ENCODE peak calls at places on chromosomes 2 and 18, in four cellular contexts. P is K562, U is Peyer's patch, R is astrocyte. F is an unnamed sample.
A peak's percentile ranks its signal among the peaks of the same experiment; 100 is the strongest.

GRCh38 chr2:88658318-88658717 is 31.1 kb upstream of the EIF2AK3 start:
- DNase-seq in P (no peak), R (peak; percentile 68), U (no peak), F (no peak)

GRCh38 chr18:8745355-8746014 is 40.1 kb downstream of the MTCL1 start:
- DNase-seq in R (no peak), P (no peak), U (no peak), F (no peak)

GRCh38 chr2:19785867-19786266 is 115.9 kb downstream of the TTC32 start:
- DNase-seq in R (no peak), P (no peak), U (no peak), F (no peak)

GRCh38 chr2:180062178-180062577 is 55.1 kb upstream of the CWC22 start:
- DNase-seq in U (no peak), R (no peak), P (no peak), F (no peak)

GRCh38 chr2:67267238-67267637 is 129.9 kb upstream of the ETAA1 start:
- DNase-seq in P (no peak), U (no peak), R (no peak), F (no peak)

GRCh38 chr18:37341473-37342086 is 224.0 kb downstream of the CELF4 start:
- DNase-seq in P (no peak), U (no peak), R (no peak), F (no peak)

GRCh38 chr2:35857541-35857940 is 498.0 kb upstream of the CRIM1 start:
- DNase-seq in U (no peak), P (no peak), R (no peak), F (no peak)

GRCh38 chr2:168964251-168964807 is 63.2 kb downstream of the G6PC2 start:
- DNase-seq in P (no peak), U (no peak), R (peak; percentile 44), F (no peak)

GRCh38 chr2:157463002-157463401 is 19.1 kb upstream of the CYTIP start:
- DNase-seq in P (no peak), R (no peak), U (no peak), F (no peak)

GRCh38 chr18:30086351-30086750 is 956.2 kb downstream of the DSC3 start:
- DNase-seq in U (no peak), P (no peak), R (no peak), F (no peak)

GRCh38 chr2:180840641-180841040 is 139.8 kb upstream of the UBE2E3 start:
- DNase-seq in R (no peak), U (no peak), P (no peak), F (no peak)

GRCh38 chr2:120346667-120347358 is 877 bp downstream of the INHBB start:
- DNase-seq in P (no peak), R (peak; percentile 34), U (no peak), F (peak; percentile 31)

GRCh38 chr2:24409700-24410556 is 49.6 kb upstream of the ITSN2 start:
- DNase-seq in P (peak; percentile 78), R (peak; percentile 42), U (peak; percentile 73), F (peak; percentile 80)

GRCh38 chr2:101684313-101684712 is 13.2 kb upstream of the MAP4K4 start:
- DNase-seq in U (no peak), R (no peak), P (no peak), F (no peak)

GRCh38 chr2:165018207-165018606 is 62.9 kb upstream of the SLC38A11 start:
- DNase-seq in U (no peak), R (no peak), P (no peak), F (peak; percentile 50)

GRCh38 chr2:19124135-19124534 is 234.3 kb downstream of the OSR1 start:
- DNase-seq in R (peak; percentile 90), P (no peak), U (no peak), F (no peak)

GRCh38 chr2:127655209-127656073 is 9.5 kb downstream of the GPR17 start:
- DNase-seq in R (no peak), U (no peak), P (no peak), F (no peak)

GRCh38 chr2:112045446-112046014 is 9.5 kb upstream of the TMEM87B start:
- DNase-seq in U (no peak), R (no peak), P (no peak), F (no peak)

GRCh38 chr2:218291934-218292699 is at the start of gene TMBIM1:
- DNase-seq in U (peak; percentile 90), R (no peak), P (peak; percentile 83), F (peak; percentile 68)

GRCh38 chr18:8552151-8552550 is 57.1 kb upstream of the RAB12 start:
- DNase-seq in R (peak; percentile 38), P (no peak), U (no peak), F (no peak)

GRCh38 chr2:106572541-106573148 is 85.5 kb downstream of the CD8B2 start:
- DNase-seq in R (no peak), P (peak; percentile 21), U (no peak), F (no peak)

GRCh38 chr2:242056785-242057184 is 187.3 kb downstream of the RTP5 start:
- DNase-seq in P (no peak), R (no peak), U (no peak), F (no peak)

GRCh38 chr18:9417081-9417841 is 58.1 kb upstream of the RALBP1 start:
- DNase-seq in U (no peak), R (peak; percentile 84), P (no peak), F (peak; percentile 86)

GRCh38 chr2:100380681-100381080 is 36.8 kb downstream of the CHST10 start:
- DNase-seq in P (no peak), U (no peak), R (no peak), F (no peak)

GRCh38 chr2:189252991-189253680 is 73.6 kb upstream of the COL5A2 start:
- DNase-seq in P (no peak), R (no peak), U (no peak), F (no peak)

GRCh38 chr2:159694500-159695040 is 17.7 kb upstream of the MARCHF7 start:
- DNase-seq in U (no peak), R (no peak), P (no peak), F (no peak)

GRCh38 chr2:233381013-233381995 is 27.0 kb downstream of the DGKD start:
- DNase-seq in P (no peak), U (no peak), R (no peak), F (no peak)

GRCh38 chr2:229370484-229370883 is 99.4 kb upstream of the PID1 start:
- DNase-seq in P (no peak), U (no peak), R (peak; percentile 60), F (no peak)

GRCh38 chr2:225996477-225996858 is 597.0 kb downstream of the NYAP2 start:
- DNase-seq in R (no peak), U (no peak), P (no peak), F (no peak)

GRCh38 chr18:70907673-70908072 is 618.8 kb downstream of the SOCS6 start:
- DNase-seq in R (no peak), P (no peak), U (no peak), F (no peak)

GRCh38 chr18:61591200-61591719 is 258.0 kb downstream of the CDH20 start:
- DNase-seq in U (no peak), P (no peak), R (no peak), F (no peak)

GRCh38 chr2:6310186-6310909 is 555.4 kb downstream of the CMPK2 start:
- DNase-seq in U (no peak), R (no peak), P (no peak), F (no peak)

GRCh38 chr2:206277503-206277902 is 3.0 kb downstream of the ZDBF2 start:
- DNase-seq in U (no peak), R (no peak), P (no peak), F (no peak)
- H3K27me3 ChIP-seq in U (peaks cover 3% of the 10 kb centered on the region), R (peaks cover 40% of the 10 kb centered on the region), P (peaks cover 11% of the 10 kb centered on the region), F (peaks cover 6% of the 10 kb centered on the region)

DNA sequence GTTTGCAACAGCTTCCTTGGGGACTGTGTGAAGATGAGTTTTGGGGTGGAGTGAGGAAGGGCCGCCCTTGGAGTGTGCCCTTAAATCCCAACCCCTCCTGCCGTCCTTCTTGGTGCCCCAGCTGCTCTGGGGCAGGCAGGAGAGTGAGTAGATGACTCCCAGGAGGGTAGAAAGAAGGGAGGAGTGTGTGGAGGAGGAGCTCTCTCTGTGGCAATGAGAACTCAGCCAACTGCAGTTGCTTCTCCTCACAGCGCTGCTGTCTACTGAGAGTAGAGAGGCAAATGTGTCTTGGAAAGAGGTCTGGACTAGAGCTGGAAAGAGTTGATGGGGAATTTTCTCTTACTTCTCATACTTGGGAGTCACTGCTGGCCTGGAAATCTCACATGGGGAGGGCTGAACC is 21.8 kb upstream of the SIX2 start:
- DNase-seq in U (no peak), P (no peak), R (no peak), F (no peak)
- H3K27me3 ChIP-seq in U (no peaks in the 10 kb centered on the region), P (no peaks in the 10 kb centered on the region), R (peaks cover 8% of the 10 kb centered on the region), F (peaks cover 45% of the 10 kb centered on the region)

GRCh38 chr2:199455533-199456382 is 2.0 kb downstream of the SATB2 start:
- DNase-seq in P (peak; percentile 92), U (peak; percentile 87), R (peak; percentile 41), F (peak; percentile 68)

GRCh38 chr2:199458017-199458805 is 472 bp upstream of the SATB2 start:
- DNase-seq in R (peak; percentile 46), P (peak; percentile 75), U (no peak), F (peak; percentile 78)

GRCh38 chr2:199457147-199458016 is at the start of gene SATB2:
- DNase-seq in P (peak; percentile 82), R (peak; percentile 76), U (peak; percentile 59), F (peak; percentile 81)

GRCh38 chr2:199455186-199455532 is 2.6 kb downstream of the SATB2 start:
- DNase-seq in P (no peak), R (no peak), U (no peak), F (no peak)

DNA sequence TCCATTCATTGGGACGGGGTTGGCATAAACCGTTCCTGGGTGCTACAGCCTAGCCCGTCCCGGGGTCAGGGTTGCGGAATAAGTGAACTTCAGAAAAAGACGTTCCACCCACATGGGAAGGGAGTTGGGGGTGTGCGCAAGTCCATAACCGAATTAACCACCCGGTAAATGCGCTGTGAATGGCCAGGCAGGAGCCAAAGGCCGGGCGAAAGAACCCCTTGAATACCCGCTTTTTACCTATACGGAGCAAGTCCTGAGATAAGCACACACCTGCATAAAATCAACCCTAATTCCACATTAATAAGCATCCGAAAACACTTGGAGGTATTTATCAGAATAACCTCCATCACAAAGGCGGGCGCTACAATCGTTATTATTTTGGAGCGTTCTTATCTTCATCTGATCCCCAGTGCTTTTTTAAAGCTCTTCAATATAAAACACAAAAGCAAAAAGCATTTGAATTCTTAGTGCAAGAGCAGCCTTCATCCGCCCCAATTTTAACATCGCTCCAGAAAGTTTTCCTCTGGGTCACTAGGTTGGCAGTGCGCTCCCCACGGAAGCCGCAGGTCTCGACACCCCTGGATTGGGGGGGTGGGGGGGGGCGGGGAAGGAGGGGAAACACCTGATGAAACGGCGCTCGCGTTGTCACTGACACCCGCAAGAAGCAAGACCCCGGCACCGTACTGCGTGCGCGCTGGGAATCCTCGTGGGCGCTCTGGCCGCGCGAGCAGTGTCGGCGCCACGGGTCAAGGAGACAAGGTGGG is 1.2 kb downstream of the SATB2 start:
- DNase-seq in U (no peak), P (peak; percentile 46), R (no peak), F (no peak)
- H3K27me3 ChIP-seq in U (peaks cover 14% of the 10 kb centered on the region), P (no peaks in the 10 kb centered on the region), R (peaks cover 2% of the 10 kb centered on the region), F (no peaks in the 10 kb centered on the region)

GRCh38 chr2:86788881-86789686 is 1.6 kb downstream of the CD8A start:
- DNase-seq in R (no peak), U (no peak), P (no peak), F (no peak)
- H3K27me3 ChIP-seq in R (peaks cover 62% of the 10 kb centered on the region), U (peaks cover 29% of the 10 kb centered on the region), P (peaks cover 28% of the 10 kb centered on the region), F (no peaks in the 10 kb centered on the region)

DNA sequence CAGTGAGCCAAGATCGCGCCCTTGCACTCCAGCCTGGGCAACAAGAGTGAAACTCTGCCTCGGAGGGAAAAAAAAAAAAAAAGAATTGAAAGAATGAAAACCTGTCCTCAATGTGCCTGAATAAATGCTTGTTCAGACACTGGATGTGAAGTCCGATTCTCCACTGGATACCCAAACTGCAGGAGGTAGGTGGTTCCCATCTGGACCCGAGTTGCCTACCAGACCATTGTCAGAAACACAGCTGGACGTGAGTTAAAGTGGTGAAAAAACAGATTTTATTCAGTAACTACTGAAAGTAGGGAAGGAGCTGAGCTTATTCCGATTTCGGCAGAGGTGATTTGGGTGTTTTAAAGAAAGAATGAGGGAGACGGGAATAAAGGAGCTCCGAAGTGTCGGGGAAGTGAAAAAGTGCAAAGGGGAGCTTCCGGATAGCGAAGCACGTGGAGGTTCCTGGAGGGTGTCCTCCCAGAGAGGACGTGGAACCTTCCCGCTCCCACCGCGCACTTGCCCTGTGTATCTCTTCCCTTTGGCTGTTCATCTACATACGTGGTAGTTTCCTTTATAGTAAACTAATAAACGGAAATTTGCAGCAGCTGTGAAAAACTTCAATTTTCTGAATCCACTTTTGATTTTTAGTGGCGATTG is 10.4 kb upstream of the ZDBF2 start:
- DNase-seq in P (no peak), R (no peak), U (no peak), F (no peak)
- H3K27me3 ChIP-seq in P (peaks cover 7% of the 10 kb centered on the region), R (peaks cover 85% of the 10 kb centered on the region), U (peaks cover 5% of the 10 kb centered on the region), F (peaks cover 3% of the 10 kb centered on the region)

F was measured in HAP-1.